ENCODE peak calls at places on chromosomes 6 and 20, in six cellular contexts. D is HL-60, Q is H1, P is HepG2, T is K562, Y is SK-N-SH. O is an unnamed sample.

GRCh38 chr6:27812805-27813626 is 99.2 kb downstream of the OR2B2 start:
- DNase-seq in D (no peak), Q (peak), P (no peak), T (peak), Y (no peak), O (no peak)

GRCh38 chr6:154343473-154344308 is 12.9 kb downstream of the IPCEF1 start:
- DNase-seq in D (no peak), Q (peak), P (no peak), T (peak), Y (no peak), O (no peak)

GRCh38 chr20:17887331-17888030 is 81.1 kb downstream of the SNX5 start:
- DNase-seq in D (no peak), Q (no peak), P (peak), T (no peak), Y (no peak), O (no peak)

GRCh38 chr6:63637865-63638445 is 2.4 kb downstream of the PHF3 start:
- DNase-seq in D (no peak), Q (no peak), P (no peak), T (no peak), Y (no peak), O (no peak)

GRCh38 chr6:73691512-73691911 is 4.5 kb upstream of the CD109 start:
- DNase-seq in D (no peak), Q (no peak), P (no peak), T (no peak), Y (no peak), O (no peak)

GRCh38 chr6:158005626-158006180 is 24.0 kb downstream of the SYNJ2 start:
- DNase-seq in D (no peak), Q (no peak), P (no peak), T (no peak), Y (no peak), O (no peak)

GRCh38 chr6:81892911-81893310 is 140.4 kb upstream of the TENT5A start:
- DNase-seq in D (no peak), Q (no peak), P (no peak), T (no peak), Y (no peak), O (no peak)

GRCh38 chr6:24924956-24925355 is 10.8 kb downstream of the RIPOR2 start:
- DNase-seq in D (no peak), Q (no peak), P (no peak), T (no peak), Y (no peak), O (no peak)

GRCh38 chr20:6120491-6120988 is 2.3 kb downstream of the FERMT1 start:
- DNase-seq in D (no peak), Q (no peak), P (no peak), T (no peak), Y (no peak), O (no peak)

GRCh38 chr6:20565291-20565690 is 31.0 kb downstream of the CDKAL1 start:
- DNase-seq in D (no peak), Q (no peak), P (no peak), T (no peak), Y (no peak), O (no peak)

GRCh38 chr20:5735845-5736530 is 14.2 kb upstream of the SHLD1 start:
- DNase-seq in D (no peak), Q (no peak), P (no peak), T (no peak), Y (no peak), O (no peak)

GRCh38 chr6:110781522-110782200 is 33.6 kb downstream of the CDK19 start:
- DNase-seq in D (no peak), Q (no peak), P (no peak), T (no peak), Y (no peak), O (no peak)

GRCh38 chr6:14165091-14165490 is 47.5 kb downstream of the CD83 start:
- DNase-seq in D (no peak), Q (no peak), P (no peak), T (no peak), Y (no peak), O (no peak)

GRCh38 chr6:52741872-52742271 is 21.4 kb downstream of the GSTA2 start:
- DNase-seq in D (no peak), Q (no peak), P (no peak), T (no peak), Y (no peak), O (no peak)

GRCh38 chr20:44050327-44050726 is 135.7 kb downstream of the TOX2 start:
- DNase-seq in D (no peak), Q (no peak), P (no peak), T (no peak), Y (no peak), O (no peak)

GRCh38 chr20:45781391-45781931 is 10.2 kb downstream of the WFDC3 start:
- DNase-seq in D (no peak), Q (no peak), P (no peak), T (no peak), Y (no peak), O (no peak)

GRCh38 chr6:159217595-159218275 is 48.5 kb downstream of the FNDC1 start:
- DNase-seq in D (peak), Q (peak), P (peak), T (peak), Y (peak), O (peak)

GRCh38 chr6:24883618-24884017 is 52.1 kb downstream of the RIPOR2 start:
- DNase-seq in D (no peak), Q (no peak), P (no peak), T (no peak), Y (no peak), O (peak)

GRCh38 chr6:137001287-137001976 is 43.3 kb downstream of the IL20RA start:
- DNase-seq in D (no peak), Q (peak), P (peak), T (no peak), Y (no peak), O (no peak)

GRCh38 chr20:44073675-44074071 is 113.3 kb downstream of the JPH2 start:
- DNase-seq in D (no peak), Q (peak), P (no peak), T (no peak), Y (no peak), O (no peak)

GRCh38 chr20:63053430-63054102 is 46.8 kb upstream of the BHLHE23 start:
- DNase-seq in D (no peak), Q (peak), P (no peak), T (no peak), Y (no peak), O (no peak)

GRCh38 chr20:50189681-50190250 is 864 bp upstream of the CEBPB start:
- DNase-seq in D (no peak), Q (no peak), P (peak), T (peak), Y (no peak), O (no peak)

GRCh38 chr6:23828861-23829260 is 297.2 kb upstream of the NRSN1 start:
- DNase-seq in D (no peak), Q (no peak), P (no peak), T (no peak), Y (no peak), O (no peak)

GRCh38 chr20:31833931-31834521 is 11.4 kb downstream of the FOXS1 start:
- DNase-seq in D (no peak), Q (no peak), P (no peak), T (no peak), Y (no peak), O (no peak)

GRCh38 chr6:111713196-111713705 is 107.6 kb upstream of the TRAF3IP2 start:
- DNase-seq in D (no peak), Q (no peak), P (no peak), T (no peak), Y (no peak), O (no peak)

GRCh38 chr20:62693523-62693922 is 15.1 kb upstream of the NTSR1 start:
- DNase-seq in D (no peak), Q (no peak), P (no peak), T (no peak), Y (no peak), O (no peak)

DNA sequence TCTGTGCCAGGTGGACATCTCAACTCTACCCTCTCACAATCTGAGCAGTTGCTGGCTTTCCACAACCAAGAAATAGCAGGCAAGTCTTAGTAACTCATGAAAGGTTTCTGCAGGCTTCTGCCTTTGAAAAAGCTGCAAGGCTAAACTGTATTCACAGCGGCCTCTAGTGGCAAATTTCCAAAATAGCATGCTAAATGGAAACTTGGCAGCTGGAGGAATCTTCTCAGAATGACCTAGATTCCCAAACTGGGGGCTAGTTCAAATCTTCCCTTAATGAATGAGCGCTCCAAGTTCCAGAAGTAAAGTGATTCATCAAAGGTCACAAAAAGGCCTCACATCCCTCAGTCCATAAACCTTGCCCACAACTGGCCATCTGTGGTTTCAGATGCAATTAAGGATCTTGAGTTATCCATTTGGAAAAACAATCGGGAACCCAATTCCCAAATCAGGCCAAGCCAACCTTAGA is 11.9 kb upstream of the CPNE5 start:
- DNase-seq in D (no peak), Q (peak), P (peak), T (peak), Y (peak), O (no peak)
- TF ChIP-seq GABPA in D (no peak), Q (peak), P (no peak), T (no peak), Y (no peak), O (no peak)

DNA sequence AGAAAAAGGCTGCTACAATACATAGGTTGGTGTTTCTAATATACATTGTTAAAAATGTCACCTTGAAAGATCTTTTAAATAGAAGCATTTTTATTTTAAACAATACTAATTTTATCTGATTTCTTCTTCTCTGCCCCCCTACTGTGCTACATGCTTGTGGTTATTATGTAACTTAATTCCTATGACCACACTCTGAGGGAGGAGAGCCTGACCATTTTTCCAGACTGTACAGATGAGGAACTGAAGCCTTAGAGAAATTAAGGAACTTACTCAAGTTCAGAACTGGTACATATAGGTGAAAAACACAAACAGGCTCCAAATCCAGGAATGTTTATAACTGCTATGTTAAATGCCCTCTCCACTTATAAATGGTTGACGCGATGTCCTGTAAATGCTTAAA is 43.4 kb upstream of the ARHGAP18 start:
- DNase-seq in D (peak), Q (no peak), P (no peak), T (no peak), Y (no peak), O (no peak)
- TF ChIP-seq GABPA in D (no peak), Q (no peak), P (no peak), T (no peak), Y (no peak), O (no peak)

GRCh38 chr6:166523782-166524569 is 62.5 kb downstream of the RAMACL start:
- DNase-seq in D (no peak), Q (no peak), P (no peak), T (no peak), Y (no peak), O (no peak)
- TF ChIP-seq GABPA in D (no peak), Q (no peak), P (no peak), T (no peak), Y (no peak), O (no peak)

GRCh38 chr6:26124550-26125014 is 37.4 kb downstream of the HFE start:
- DNase-seq in D (no peak), Q (no peak), P (no peak), T (no peak), Y (no peak), O (no peak)

GRCh38 chr6:26126394-26127221 is 39.4 kb downstream of the HFE start:
- DNase-seq in D (no peak), Q (no peak), P (no peak), T (no peak), Y (no peak), O (no peak)

GRCh38 chr6:26123675-26124549 is 36.7 kb downstream of the HFE start:
- DNase-seq in D (peak), Q (peak), P (peak), T (peak), Y (peak), O (peak)

GRCh38 chr6:26122793-26123674 is 35.8 kb downstream of the HFE start:
- DNase-seq in D (peak), Q (peak), P (peak), T (peak), Y (peak), O (peak)

DNA sequence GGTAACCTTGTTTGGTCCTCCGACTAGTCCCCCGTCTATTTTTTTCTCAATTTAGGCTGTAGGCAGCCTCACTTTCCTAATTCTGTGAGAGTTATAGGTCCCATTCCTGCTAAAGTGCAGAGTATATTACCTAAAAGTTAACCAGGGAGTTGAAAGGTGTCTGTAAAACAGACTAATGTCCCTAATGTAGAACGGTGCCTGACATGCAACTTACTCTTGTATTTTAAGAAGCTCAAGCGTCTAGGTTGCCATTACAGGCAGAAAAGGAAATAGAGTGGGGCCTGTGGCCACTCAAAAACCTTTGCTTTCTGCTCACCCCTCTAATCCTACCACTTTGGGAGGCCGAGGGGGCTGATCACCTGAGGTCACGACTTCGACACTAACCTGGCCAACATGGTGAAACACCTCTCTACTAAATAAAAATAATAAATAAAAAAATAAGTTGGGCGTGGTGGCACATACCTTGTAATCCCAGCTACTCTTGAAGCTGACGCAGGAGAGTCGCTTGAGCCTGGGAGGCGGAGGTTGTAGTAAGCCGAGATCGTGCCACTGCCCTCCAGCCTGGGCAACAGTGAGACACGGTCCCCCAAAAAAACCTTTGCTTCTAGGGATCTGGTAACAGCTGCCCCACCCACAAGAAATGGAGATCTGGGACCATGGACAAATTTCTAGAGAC is 37.9 kb downstream of the HFE start:
- DNase-seq in D (no peak), Q (no peak), P (no peak), T (peak), Y (no peak), O (no peak)
- TF ChIP-seq GABPA in D (no peak), Q (no peak), P (no peak), T (no peak), Y (no peak), O (no peak)

DNA sequence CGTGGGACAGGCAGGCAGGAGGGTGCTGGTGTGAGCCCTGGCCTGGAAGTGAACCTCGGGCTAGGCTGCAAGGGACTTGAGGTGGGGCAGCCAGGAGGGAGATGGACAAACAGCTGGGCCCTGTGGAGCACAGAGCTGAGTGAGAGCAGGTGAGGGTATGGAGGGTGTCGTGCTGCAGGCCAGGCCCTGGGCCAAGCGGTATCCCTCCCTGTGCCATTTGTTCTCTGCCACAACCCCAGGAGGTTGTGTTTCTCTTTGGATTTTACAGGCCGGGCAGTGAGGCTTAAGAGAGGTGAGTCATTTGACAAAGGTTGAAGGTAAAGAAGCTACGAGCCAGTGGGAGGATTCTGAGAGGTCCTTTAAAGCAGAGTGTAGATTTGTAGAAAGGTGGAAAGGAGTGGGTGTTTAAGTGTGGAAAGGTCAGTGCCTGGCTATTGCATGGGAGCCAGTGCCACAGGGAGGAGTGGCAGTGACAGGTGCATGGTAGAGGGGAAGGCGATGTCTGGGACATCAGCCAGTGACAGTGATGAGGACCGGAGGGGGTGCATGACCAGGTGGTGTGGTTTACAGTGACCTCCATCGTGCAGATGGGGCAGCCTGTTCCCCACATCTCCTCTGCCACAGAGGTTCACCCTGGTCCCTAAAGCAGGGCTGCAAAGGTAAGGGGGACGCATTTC is 39.8 kb downstream of the GMPR start:
- DNase-seq in D (no peak), Q (no peak), P (no peak), T (no peak), Y (no peak), O (no peak)
- TF ChIP-seq GABPA in D (no peak), Q (no peak), P (no peak), T (no peak), Y (no peak), O (no peak)

DNA sequence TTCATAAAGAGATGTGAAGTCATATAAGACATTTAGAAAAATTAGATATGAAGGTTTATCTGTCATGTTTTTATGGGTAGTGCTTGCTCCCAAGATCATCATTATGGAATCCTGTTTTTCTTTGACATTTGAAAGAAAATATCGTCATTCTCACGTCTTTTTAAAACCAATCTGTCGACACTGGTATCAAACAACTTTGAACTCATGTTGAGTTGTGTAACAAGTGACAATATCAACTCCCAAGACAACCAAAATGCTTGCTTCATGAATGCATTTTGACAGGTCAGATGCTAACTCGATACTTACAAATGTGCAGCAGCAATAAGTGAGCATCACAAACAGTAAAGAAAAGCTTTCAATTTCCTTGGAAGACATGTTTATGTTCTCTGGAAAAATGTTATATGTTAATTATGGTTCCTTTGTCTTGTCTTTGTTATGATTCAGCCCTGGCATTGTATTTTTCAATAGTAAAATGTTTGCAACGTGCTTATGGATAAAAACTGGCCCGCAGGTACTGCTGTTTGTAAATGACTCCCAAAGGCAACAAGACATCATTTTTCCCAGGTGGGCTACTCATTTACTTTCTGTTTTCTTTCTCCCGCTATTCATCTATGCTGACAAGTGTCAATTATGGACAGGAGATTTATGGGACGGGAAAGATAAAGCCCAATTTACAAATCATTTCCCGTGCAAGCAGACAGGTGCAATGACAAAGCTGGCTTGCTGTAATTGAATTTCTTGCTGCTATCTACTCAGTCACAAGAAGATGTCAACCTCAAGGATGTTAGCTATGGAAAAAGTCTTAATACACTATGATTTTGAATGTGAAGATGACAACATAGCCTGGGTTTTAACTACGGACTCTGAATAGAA is 125.7 kb downstream of the EPHA7 start:
- DNase-seq in D (no peak), Q (no peak), P (no peak), T (no peak), Y (no peak), O (no peak)
- TF ChIP-seq GABPA in D (no peak), Q (no peak), P (no peak), T (no peak), Y (no peak), O (no peak)

GRCh38 chr6:100430962-100431361 is 33.8 kb downstream of the SIM1 start:
- DNase-seq in D (no peak), Q (no peak), P (no peak), T (no peak), Y (no peak), O (no peak)

GRCh38 chr6:100426689-100427338 is 37.9 kb downstream of the SIM1 start:
- DNase-seq in D (no peak), Q (no peak), P (no peak), T (no peak), Y (no peak), O (no peak)

GRCh38 chr6:100432136-100432535 is 32.6 kb downstream of the SIM1 start:
- DNase-seq in D (no peak), Q (no peak), P (no peak), T (no peak), Y (no peak), O (no peak)

GRCh38 chr6:100426241-100426640 is 38.5 kb downstream of the SIM1 start:
- DNase-seq in D (no peak), Q (no peak), P (no peak), T (no peak), Y (no peak), O (no peak)

DNA sequence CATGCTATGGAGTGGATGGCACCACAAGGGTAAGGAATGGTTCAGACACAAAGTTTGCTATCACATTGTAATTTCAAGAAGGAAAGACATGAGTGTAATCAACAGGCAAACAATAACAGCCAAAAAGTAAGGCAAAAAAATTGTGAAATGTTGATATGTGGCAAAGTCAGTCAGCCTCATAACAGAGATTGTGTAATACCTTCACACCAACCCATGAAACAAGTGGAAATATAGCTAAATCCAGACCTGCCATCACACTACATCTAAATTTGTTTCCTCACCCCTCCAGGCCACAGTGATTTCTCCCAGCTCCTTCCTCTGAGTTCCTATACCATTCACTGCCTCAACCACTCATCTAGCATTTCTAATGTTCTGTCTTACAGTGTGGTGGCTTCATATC is 37.3 kb downstream of the SIM1 start:
- DNase-seq in D (no peak), Q (no peak), P (no peak), T (no peak), Y (no peak), O (no peak)
- TF ChIP-seq GABPA in D (no peak), Q (no peak), P (no peak), T (no peak), Y (no peak), O (no peak)

GRCh38 chr6:160226118-160226541 is 32.5 kb downstream of the SLC22A2 start:
- DNase-seq in D (no peak), Q (no peak), P (no peak), T (no peak), Y (no peak), O (no peak)
- TF ChIP-seq GABPA in D (no peak), Q (no peak), P (no peak), T (no peak), Y (no peak), O (no peak)

O was measured in GM12878.